ENCODE peak calls at places on chromosomes 11 and 22, in six cellular contexts. B is fibroblast of lung, L is gastrocnemius medialis, T is tibial artery, V is iPS DF 6.9, Y is neuronal stem cell. H is an unnamed sample. For H3K36me3, the result is how much of the 10 kb centered on the place peaks cover.

GRCh38 chr11:86773009-86773408 is 27.3 kb upstream of the PRSS23 start:
- DNase-seq in B (no peak), L (no peak), T (no peak), V (no peak), Y (no peak), H (no peak)

GRCh38 chr11:131248588-131248987 is 121.8 kb upstream of the NTM start:
- DNase-seq in B (peak), L (no peak), T (no peak), V (no peak), Y (no peak), H (no peak)

GRCh38 chr11:77959434-77959833 is 35.0 kb downstream of the INTS4 start:
- DNase-seq in B (peak), L (no peak), T (no peak), V (no peak), Y (no peak), H (no peak)

GRCh38 chr11:27460158-27460565 is 12.4 kb downstream of the LGR4 start:
- DNase-seq in B (no peak), L (no peak), T (no peak), V (no peak), Y (no peak), H (no peak)

GRCh38 chr22:19068784-19069271 is 53.4 kb downstream of the DGCR2 start:
- DNase-seq in B (no peak), L (no peak), T (peak), V (no peak), Y (no peak), H (peak)

GRCh38 chr11:111526501-111526900 is 11.9 kb downstream of the HOATZ start:
- DNase-seq in B (peak), L (no peak), T (no peak), V (no peak), Y (no peak), H (no peak)

GRCh38 chr11:15035283-15035682 is 38.1 kb upstream of the CALCB start:
- DNase-seq in B (no peak), L (no peak), T (no peak), V (peak), Y (no peak), H (no peak)

GRCh38 chr11:72263363-72263762 is 19.4 kb upstream of the PHOX2A start:
- DNase-seq in B (peak), L (no peak), T (no peak), V (no peak), Y (no peak), H (no peak)

GRCh38 chr22:35467788-35468187 is 67.8 kb downstream of the MCM5 start:
- DNase-seq in B (peak), L (peak), T (peak), V (no peak), Y (peak), H (peak)

GRCh38 chr11:86574493-86575207 is 97.8 kb downstream of the ME3 start:
- DNase-seq in B (peak), L (no peak), T (no peak), V (no peak), Y (no peak), H (no peak)

GRCh38 chr11:64638017-64638664 is 47.1 kb downstream of the SLC22A12 start:
- DNase-seq in B (no peak), L (no peak), T (no peak), V (no peak), Y (no peak), H (no peak)

GRCh38 chr11:117859061-117859460 is 17.4 kb downstream of the FXYD6 start:
- DNase-seq in B (no peak), L (no peak), T (no peak), V (no peak), Y (no peak), H (peak)

GRCh38 chr11:39236916-39237315 is 2222.5 kb downstream of the LRRC4C start:
- DNase-seq in B (peak), L (no peak), T (no peak), V (no peak), Y (peak), H (no peak)

GRCh38 chr11:61955031-61955415 is 4.9 kb downstream of the BEST1 start:
- DNase-seq in B (peak), L (peak), T (peak), V (no peak), Y (peak), H (peak)

GRCh38 chr11:7657306-7658025 is 15.8 kb downstream of the CYB5R2 start:
- DNase-seq in B (peak), L (peak), T (peak), V (peak), Y (peak), H (peak)

DNA sequence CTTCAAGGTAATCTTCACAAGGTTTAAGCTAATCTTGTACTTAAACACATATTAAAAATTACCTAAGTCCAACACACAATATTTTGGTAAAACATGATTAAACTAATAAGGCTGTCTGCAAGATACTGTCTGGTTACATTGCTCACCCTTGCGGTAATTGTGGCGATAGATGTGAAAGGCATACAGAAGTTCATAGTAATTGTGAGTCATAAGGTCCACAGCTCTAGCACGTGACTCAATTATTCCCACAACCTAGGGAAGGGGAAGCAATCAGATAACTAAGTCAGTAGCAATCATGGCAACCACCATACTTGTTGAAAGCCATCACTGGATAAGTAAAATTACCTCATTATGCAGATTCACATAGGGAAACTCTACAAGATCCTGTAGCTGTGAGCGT is 30.5 kb upstream of the FNBP4 start:
- DNase-seq in B (peak), L (no peak), T (no peak), V (no peak), Y (no peak), H (no peak)
- H3K36me3 ChIP-seq in B (under half), L (half or more), T (half or more), V (under half), Y (under half), H (half or more)

GRCh38 chr11:128518493-128519207 is 68.7 kb downstream of the ETS1 start:
- DNase-seq in B (peak), L (no peak), T (no peak), V (no peak), Y (no peak), H (no peak)
- H3K4me3 ChIP-seq in B (peak), L (peak), T (peak), V (no peak), Y (no peak), H (peak)

GRCh38 chr22:50467773-50468440 is 6.9 kb downstream of the SBF1 start:
- DNase-seq in B (no peak), L (no peak), T (no peak), V (no peak), Y (no peak), H (no peak)
- H3K27ac ChIP-seq in B (no peak), L (no peak), T (no peak), V (no peak), Y (no peak), H (no peak)

GRCh38 chr22:31820655-31821054 is 66.8 kb downstream of the DEPDC5 start:
- DNase-seq in B (no peak), L (no peak), T (no peak), V (no peak), Y (no peak), H (no peak)
- H3K36me3 ChIP-seq in B (under half), L (half or more), T (half or more), V (under half), Y (under half), H (half or more)

GRCh38 chr11:130181295-130182272 is 22.0 kb downstream of the ST14 start:
- DNase-seq in B (peak), L (no peak), T (no peak), V (no peak), Y (no peak), H (no peak)

GRCh38 chr11:130180896-130181294 is 21.3 kb downstream of the ST14 start:
- DNase-seq in B (no peak), L (no peak), T (no peak), V (no peak), Y (no peak), H (no peak)

GRCh38 chr11:130179396-130180306 is 20.1 kb downstream of the ST14 start:
- DNase-seq in B (no peak), L (no peak), T (no peak), V (no peak), Y (no peak), H (no peak)

GRCh38 chr11:130178992-130179391 is 19.4 kb downstream of the ST14 start:
- DNase-seq in B (no peak), L (no peak), T (no peak), V (no peak), Y (no peak), H (no peak)

DNA sequence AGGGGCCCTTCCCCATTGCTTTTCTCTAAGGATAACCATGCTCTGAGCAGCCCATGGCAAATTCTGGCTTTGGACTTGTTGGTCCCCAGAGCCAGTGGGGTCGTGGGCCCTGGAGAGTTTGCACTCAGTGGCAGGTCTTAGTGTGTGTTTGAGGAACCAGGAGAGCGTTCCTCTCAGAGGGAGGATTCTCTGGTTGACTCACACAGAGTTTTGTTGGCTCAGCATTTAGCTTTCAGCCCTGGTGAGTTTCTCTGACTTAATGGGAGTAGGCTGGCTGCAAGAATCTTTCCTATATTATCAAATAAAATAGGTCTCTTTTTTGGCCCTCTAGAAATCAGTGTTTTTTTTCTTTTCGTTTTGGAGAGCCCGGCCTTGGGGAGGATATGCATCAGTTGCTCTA is 20.9 kb downstream of the ST14 start:
- DNase-seq in B (peak), L (no peak), T (no peak), V (no peak), Y (no peak), H (no peak)
- H3K4me3 ChIP-seq in B (no peak), L (no peak), T (no peak), V (no peak), Y (no peak), H (no peak)

DNA sequence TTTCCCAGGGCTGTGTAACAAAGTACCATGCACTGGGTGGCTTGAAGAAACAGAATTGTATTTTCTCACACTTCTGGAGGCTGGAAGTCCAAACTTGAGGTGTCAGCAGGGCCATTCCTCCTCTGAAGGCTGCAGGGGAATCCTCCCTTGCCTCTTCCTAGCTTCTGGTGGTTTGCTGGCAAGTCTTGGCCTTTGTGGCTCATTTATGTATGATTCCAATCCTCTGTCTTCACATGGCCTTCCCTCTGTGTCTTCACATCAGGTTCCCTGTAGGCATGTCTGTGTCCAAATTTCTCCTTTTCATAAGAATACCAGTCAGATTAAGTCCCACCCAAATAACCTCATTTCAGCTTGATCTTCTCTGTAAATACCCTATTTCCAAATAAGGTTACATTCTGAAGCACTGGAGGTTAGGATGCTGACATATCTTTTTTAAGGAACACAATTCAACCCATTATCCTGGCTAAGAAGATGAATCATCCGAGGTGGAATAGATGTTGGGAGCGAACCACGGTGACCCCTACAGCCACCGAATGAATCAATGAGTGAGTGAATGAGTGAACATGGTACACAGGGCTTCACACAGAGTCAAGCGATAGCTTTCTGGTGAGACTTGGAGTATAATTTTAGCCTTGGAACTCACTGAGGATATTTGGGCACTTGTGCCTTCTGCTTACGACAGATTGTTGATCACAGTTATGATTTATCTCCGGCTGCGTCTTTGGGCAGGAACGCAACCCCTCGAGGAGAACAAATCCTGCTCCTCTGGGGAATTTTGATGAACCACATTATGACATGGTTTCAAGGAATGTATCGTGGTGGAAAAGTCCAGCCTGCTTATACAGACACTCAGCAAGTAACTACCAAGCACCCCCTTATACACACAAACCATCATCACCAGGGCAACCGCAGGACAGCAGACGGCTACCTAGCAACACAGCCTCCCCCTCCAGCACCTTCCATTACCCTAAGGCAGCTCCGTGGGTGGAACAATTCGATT is 34.3 kb upstream of the MICAL2 start:
- DNase-seq in B (peak), L (peak), T (peak), V (no peak), Y (no peak), H (no peak)
- H3K27ac ChIP-seq in B (peak), L (peak), T (peak), V (no peak), Y (no peak), H (peak)

DNA sequence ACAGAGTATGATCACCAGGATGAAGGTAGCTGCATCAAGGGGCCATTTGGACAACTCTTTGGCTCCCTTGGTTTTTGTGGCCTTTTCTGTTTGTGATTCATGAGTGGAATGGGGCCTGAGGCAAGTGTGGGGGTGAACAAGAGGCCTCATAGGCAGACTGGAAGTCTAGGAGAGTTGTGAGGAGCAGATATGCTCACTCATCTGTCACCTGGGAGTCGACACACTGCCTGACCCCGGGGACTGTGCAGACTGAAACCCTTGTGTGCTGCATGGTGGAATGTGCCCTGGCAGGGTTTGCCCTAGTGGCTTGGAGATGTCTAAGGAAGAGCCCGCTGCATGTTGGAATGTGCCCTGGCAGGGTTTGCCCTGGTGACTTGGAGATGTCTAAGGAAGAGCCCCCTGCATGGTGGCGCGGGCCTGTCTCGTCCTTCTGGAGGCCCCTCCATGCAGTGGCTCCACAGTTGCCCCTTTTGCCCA is 60.0 kb downstream of the MED15 start:
- DNase-seq in B (peak), L (no peak), T (no peak), V (no peak), Y (no peak), H (no peak)
- H3K36me3 ChIP-seq in B (under half), L (half or more), T (half or more), V (under half), Y (half or more), H (half or more)

GRCh38 chr11:65954771-65955170 is 6.8 kb upstream of the SART1 start:
- DNase-seq in B (no peak), L (no peak), T (no peak), V (no peak), Y (no peak), H (no peak)
- H3K4me3 ChIP-seq in B (no peak), L (no peak), T (no peak), V (no peak), Y (no peak), H (no peak)